ENCODE peak calls at places on chromosomes 6 and 20, in eight cellular contexts. I is brain microvascular endothelial cell; B is activated CD8-positive, alpha-beta T cell treated with anti-CD3 and anti-CD28 coated beads for 36 hours; M is ovary; A is GM13976; C is AG04449; E is fibroblast of lung; H is tibial artery. R is an unnamed sample.

GRCh38 chr6:130377911-130378310 is 12.1 kb downstream of the TMEM200A start:
- DNase-seq in I (no peak), B (no peak), M (no peak), A (no peak), C (no peak), E (no peak), H (no peak), R (no peak)

GRCh38 chr20:18259730-18260129 is 28.6 kb upstream of the ZNF133 start:
- DNase-seq in I (no peak), B (no peak), M (no peak), A (no peak), C (no peak), E (no peak), H (no peak), R (no peak)

GRCh38 chr6:119586250-119586882 is 236.8 kb upstream of the MAN1A1 start:
- DNase-seq in I (no peak), B (no peak), M (no peak), A (peak; percentile 13), C (no peak), E (no peak), H (no peak), R (no peak)

GRCh38 chr20:45138451-45139300 is 14.4 kb upstream of the WFDC12 start:
- DNase-seq in I (no peak), B (peak; percentile 89), M (no peak), A (peak; percentile 53), C (no peak), E (no peak), H (no peak), R (no peak)

GRCh38 chr6:119541132-119541905 is 191.8 kb upstream of the MAN1A1 start:
- DNase-seq in I (peak; percentile 53), B (no peak), M (no peak), A (no peak), C (peak; percentile 99), E (peak; percentile 99), H (no peak), R (peak; percentile 97)

GRCh38 chr6:13294499-13295069 is 33.8 kb downstream of the TBC1D7 start:
- DNase-seq in I (no peak), B (no peak), M (no peak), A (no peak), C (no peak), E (no peak), H (no peak), R (no peak)

GRCh38 chr20:17786221-17786718 is 86.5 kb downstream of the BANF2 start:
- DNase-seq in I (peak; percentile 54), B (no peak), M (peak; percentile 65), A (no peak), C (no peak), E (peak; percentile 77), H (no peak), R (peak; percentile 26)

GRCh38 chr20:60851826-60852704 is 400.0 kb upstream of the CDH4 start:
- DNase-seq in I (no peak), B (peak; percentile 20), M (no peak), A (no peak), C (no peak), E (no peak), H (no peak), R (no peak)

GRCh38 chr20:37295001-37295400 is 5.5 kb downstream of the MANBAL start:
- DNase-seq in I (peak; percentile 98), B (no peak), M (no peak), A (no peak), C (peak; percentile 90), E (peak; percentile 99), H (no peak), R (peak; percentile 99)

GRCh38 chr6:81696505-81696904 is 56.0 kb downstream of the TENT5A start:
- DNase-seq in I (no peak), B (peak; percentile 2), M (no peak), A (no peak), C (no peak), E (peak; percentile 51), H (no peak), R (no peak)

GRCh38 chr6:28693033-28693750 is 167.5 kb downstream of the GPX5 start:
- DNase-seq in I (peak; percentile 73), B (no peak), M (no peak), A (no peak), C (no peak), E (peak; percentile 9), H (no peak), R (no peak)

GRCh38 chr6:45987866-45988265 is 27.8 kb downstream of the CLIC5 start:
- DNase-seq in I (no peak), B (no peak), M (no peak), A (no peak), C (no peak), E (no peak), H (no peak), R (no peak)

GRCh38 chr6:12289655-12290489 is at the start of gene EDN1:
- DNase-seq in I (peak; percentile 93), B (peak; percentile 73), M (peak; percentile 68), A (peak; percentile 76), C (no peak), E (peak; percentile 88), H (peak; percentile 87), R (peak; percentile 88)

GRCh38 chr6:13453771-13454251 is 33.6 kb downstream of the GFOD1 start:
- DNase-seq in I (peak; percentile 23), B (peak; percentile 70), M (no peak), A (peak; percentile 42), C (no peak), E (peak; percentile 66), H (no peak), R (peak; percentile 39)

GRCh38 chr6:111604259-111605099 is 1.2 kb downstream of the TRAF3IP2 start:
- DNase-seq in I (peak; percentile 71), B (no peak), M (peak; percentile 69), A (peak; percentile 32), C (no peak), E (peak; percentile 86), H (peak; percentile 93), R (peak; percentile 83)

GRCh38 chr6:677919-678318 is 15.0 kb downstream of the EXOC2 start:
- DNase-seq in I (no peak), B (no peak), M (no peak), A (no peak), C (no peak), E (no peak), H (no peak), R (no peak)

GRCh38 chr6:118509009-118509617 is 39.0 kb upstream of the PLN start:
- DNase-seq in I (peak; percentile 40), B (peak; percentile 32), M (no peak), A (no peak), C (no peak), E (peak; percentile 35), H (no peak), R (peak; percentile 14)

GRCh38 chr6:35282472-35282871 is 15.1 kb upstream of the DEF6 start:
- DNase-seq in I (no peak), B (no peak), M (no peak), A (no peak), C (no peak), E (no peak), H (no peak), R (no peak)

GRCh38 chr6:116115781-116116180 is 10.2 kb downstream of the COL10A1 start:
- DNase-seq in I (no peak), B (no peak), M (no peak), A (no peak), C (no peak), E (no peak), H (no peak), R (peak; percentile 5)

GRCh38 chr6:46023216-46023915 is 7.7 kb upstream of the CLIC5 start:
- DNase-seq in I (no peak), B (no peak), M (no peak), A (no peak), C (no peak), E (peak; percentile 19), H (no peak), R (no peak)

GRCh38 chr6:39335780-39336541 is 13.5 kb upstream of the KCNK16 start:
- DNase-seq in I (peak; percentile 8), B (peak; percentile 37), M (no peak), A (no peak), C (no peak), E (no peak), H (no peak), R (no peak)

GRCh38 chr6:134400941-134401340 is 83.0 kb upstream of the SGK1 start:
- DNase-seq in I (no peak), B (no peak), M (no peak), A (no peak), C (no peak), E (no peak), H (no peak), R (no peak)

GRCh38 chr20:56614196-56614595 is 14.9 kb upstream of the TFAP2C start:
- DNase-seq in I (no peak), B (no peak), M (no peak), A (no peak), C (no peak), E (no peak), H (peak; percentile 7), R (no peak)

GRCh38 chr20:19519461-19519860 is 238.6 kb upstream of the RIN2 start:
- DNase-seq in I (no peak), B (no peak), M (no peak), A (peak; percentile 23), C (no peak), E (no peak), H (no peak), R (no peak)

GRCh38 chr20:14064333-14064732 is 69.0 kb downstream of the MACROD2 start:
- DNase-seq in I (no peak), B (no peak), M (no peak), A (no peak), C (no peak), E (no peak), H (no peak), R (no peak)

DNA sequence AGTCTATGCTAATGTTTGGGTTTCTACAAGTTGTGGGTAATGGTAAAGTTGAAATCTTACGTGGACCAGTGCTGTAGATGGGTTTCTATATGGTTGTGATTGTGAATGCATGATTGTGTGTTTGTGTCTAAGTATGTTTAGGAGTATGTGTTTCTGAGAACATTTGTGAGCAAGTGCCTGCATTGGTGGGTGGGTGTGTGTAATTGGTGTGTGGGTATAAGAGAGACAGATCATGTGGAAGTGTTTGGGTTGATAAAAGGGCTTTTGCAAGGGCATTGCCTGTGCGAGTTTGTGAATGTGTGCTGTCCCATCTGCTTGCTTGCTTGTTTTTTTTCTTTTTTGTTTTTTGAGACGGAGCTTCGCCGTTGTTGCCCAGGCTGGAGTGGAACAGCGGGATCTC is 25.8 kb upstream of the ID1 start:
- DNase-seq in I (no peak), B (no peak), M (no peak), A (no peak), C (no peak), E (no peak), H (no peak), R (no peak)
- TF ChIP-seq CTCF in I (no peak), B (no peak), M (no peak), A (no peak), C (no peak), E (no peak), H (no peak), R (no peak)

GRCh38 chr6:168658059-168658458 is 217.1 kb downstream of the SMOC2 start:
- DNase-seq in I (no peak), B (no peak), M (no peak), A (no peak), C (no peak), E (no peak), H (no peak), R (no peak)
- TF ChIP-seq CTCF in I (no peak), B (no peak), M (no peak), A (no peak), C (no peak), E (no peak), H (no peak), R (no peak)

GRCh38 chr6:113089056-113089455 is 741.9 kb downstream of the RFPL4B start:
- DNase-seq in I (no peak), B (no peak), M (no peak), A (no peak), C (no peak), E (no peak), H (no peak), R (no peak)
- TF ChIP-seq CTCF in I (no peak), B (no peak), M (no peak), A (no peak), C (no peak), E (no peak), H (no peak), R (peak; percentile 33)

GRCh38 chr6:31402324-31403282 is 792 bp upstream of the MICA start:
- DNase-seq in I (peak; percentile 9), B (peak; percentile 70), M (no peak), A (peak; percentile 32), C (no peak), E (peak; percentile 39), H (no peak), R (no peak)
- TF ChIP-seq CTCF in I (no peak), B (no peak), M (no peak), A (no peak), C (no peak), E (no peak), H (no peak), R (no peak)